ENCODE peak calls at places on chromosomes 16 and 17, in six cellular contexts. T, S, D, B, U and V are unnamed samples.

GRCh38 chr17:31869797-31870568 is 10.9 kb upstream of the COPRS start:
- DNase-seq in T (no peak), S (no peak), D (no peak), B (no peak), U (no peak), V (no peak)

GRCh38 chr16:64864232-64864803 is 257.5 kb downstream of the CDH11 start:
- DNase-seq in T (no peak), S (no peak), D (no peak), B (no peak), U (no peak), V (no peak)

GRCh38 chr16:58614212-58614611 is 15.4 kb downstream of the CNOT1 start:
- DNase-seq in T (no peak), S (no peak), D (no peak), B (no peak), U (no peak), V (no peak)

GRCh38 chr17:37490022-37490587 is 414 bp downstream of the DUSP14 start:
- DNase-seq in T (peak; percentile 63), S (peak; percentile 53), D (peak; percentile 29), B (no peak), U (peak; percentile 80), V (peak; percentile 83)

GRCh38 chr17:80220709-80221215 is 535 bp downstream of the SLC26A11 start:
- DNase-seq in T (no peak), S (peak; percentile 28), D (no peak), B (no peak), U (peak; percentile 59), V (no peak)

GRCh38 chr17:2707721-2708584 is 3.6 kb downstream of the CLUH start:
- DNase-seq in T (peak; percentile 60), S (peak; percentile 49), D (no peak), B (no peak), U (no peak), V (no peak)

GRCh38 chr17:4162775-4163498 is 19.9 kb downstream of the CYB5D2 start:
- DNase-seq in T (no peak), S (no peak), D (no peak), B (no peak), U (no peak), V (no peak)

GRCh38 chr16:26360867-26361266 is 669.1 kb downstream of the HS3ST4 start:
- DNase-seq in T (no peak), S (no peak), D (no peak), B (no peak), U (no peak), V (no peak)

GRCh38 chr17:263271-263670 is 81.8 kb upstream of the DOC2B start:
- DNase-seq in T (peak; percentile 11), S (no peak), D (no peak), B (no peak), U (no peak), V (no peak)

GRCh38 chr16:627458-628239 is 3.1 kb upstream of the WFIKKN1 start:
- DNase-seq in T (peak; percentile 61), S (peak; percentile 19), D (no peak), B (no peak), U (no peak), V (no peak)

GRCh38 chr16:1791256-1791942 is 2.1 kb downstream of the IGFALS start:
- DNase-seq in T (no peak), S (no peak), D (no peak), B (no peak), U (no peak), V (no peak)

GRCh38 chr17:71987634-71988033 is 133.2 kb upstream of the SOX9 start:
- DNase-seq in T (no peak), S (no peak), D (no peak), B (no peak), U (no peak), V (no peak)

GRCh38 chr17:40675905-40676304 is 10.9 kb upstream of the KRT222 start:
- DNase-seq in T (no peak), S (no peak), D (no peak), B (no peak), U (no peak), V (no peak)

GRCh38 chr16:29806641-29807425 is 504 bp downstream of the MAZ start:
- DNase-seq in T (peak; percentile 44), S (peak; percentile 69), D (no peak), B (peak; percentile 60), U (peak; percentile 76), V (peak; percentile 39)

GRCh38 chr16:82384017-82384416 is 214.0 kb upstream of the MPHOSPH6 start:
- DNase-seq in T (no peak), S (no peak), D (no peak), B (no peak), U (no peak), V (no peak)

GRCh38 chr16:49883111-49883829 is 27.4 kb upstream of the ZNF423 start:
- DNase-seq in T (no peak), S (no peak), D (no peak), B (no peak), U (no peak), V (no peak)

GRCh38 chr17:62628845-62629555 is 1.5 kb downstream of the MRC2 start:
- DNase-seq in T (no peak), S (no peak), D (no peak), B (no peak), U (no peak), V (no peak)

GRCh38 chr16:52533296-52533695 is 13.6 kb downstream of the TOX3 start:
- DNase-seq in T (no peak), S (no peak), D (no peak), B (no peak), U (no peak), V (no peak)

GRCh38 chr17:48179071-48179945 is 71.7 kb downstream of the SNX11 start:
- DNase-seq in T (no peak), S (no peak), D (no peak), B (no peak), U (no peak), V (no peak)
- H3K9me3 ChIP-seq in T (no peaks in the 10 kb centered on the region), S (no peaks in the 10 kb centered on the region), D (no peaks in the 10 kb centered on the region), B (no peaks in the 10 kb centered on the region), U (no peaks in the 10 kb centered on the region), V (no peaks in the 10 kb centered on the region)

GRCh38 chr16:8489580-8489979 is 100.7 kb downstream of the TMEM114 start:
- DNase-seq in T (no peak), S (no peak), D (no peak), B (no peak), U (no peak), V (no peak)
- H3K9me3 ChIP-seq in T (no peaks in the 10 kb centered on the region), S (no peaks in the 10 kb centered on the region), D (no peaks in the 10 kb centered on the region), B (no peaks in the 10 kb centered on the region), U (no peaks in the 10 kb centered on the region), V (no peaks in the 10 kb centered on the region)

GRCh38 chr16:87149051-87149450 is 168.1 kb downstream of the C16orf95 start:
- DNase-seq in T (no peak), S (no peak), D (no peak), B (no peak), U (no peak), V (no peak)
- H3K9me3 ChIP-seq in T (peaks cover 14% of the 10 kb centered on the region), S (peaks cover 3% of the 10 kb centered on the region), D (no peaks in the 10 kb centered on the region), B (peaks cover 24% of the 10 kb centered on the region), U (no peaks in the 10 kb centered on the region), V (no peaks in the 10 kb centered on the region)

DNA sequence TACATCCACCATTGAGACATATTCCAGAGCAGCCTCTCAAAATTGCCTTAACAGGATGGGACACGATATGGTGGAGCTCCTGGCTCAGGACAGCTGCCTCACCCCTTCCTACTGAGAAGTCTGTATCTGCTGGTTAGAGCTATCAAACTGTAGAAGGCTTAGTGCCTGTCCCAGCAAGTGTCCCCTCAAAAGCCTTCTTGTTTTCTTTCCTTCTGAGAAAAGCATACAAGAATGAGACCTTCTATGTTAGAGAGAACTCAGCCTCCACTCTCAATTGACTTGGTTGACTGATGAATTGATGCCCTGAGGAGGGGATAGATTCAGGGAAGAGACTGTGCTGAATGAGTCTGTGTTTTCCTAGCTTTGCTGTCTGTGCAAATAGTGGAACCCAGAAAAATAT is 2020.9 kb downstream of the TP53TG3F start:
- DNase-seq in T (no peak), S (no peak), D (no peak), B (no peak), U (no peak), V (no peak)
- H3K9me3 ChIP-seq in T (peaks cover 25% of the 10 kb centered on the region), S (peaks cover 41% of the 10 kb centered on the region), D (no peaks in the 10 kb centered on the region), B (no peaks in the 10 kb centered on the region), U (no peaks in the 10 kb centered on the region), V (peaks cover 9% of the 10 kb centered on the region)

GRCh38 chr16:35480988-35481387 is 2021.6 kb downstream of the TP53TG3F start:
- DNase-seq in T (no peak), S (no peak), D (no peak), B (no peak), U (no peak), V (no peak)
- H3K9me3 ChIP-seq in T (peaks cover 30% of the 10 kb centered on the region), S (peaks cover 41% of the 10 kb centered on the region), D (no peaks in the 10 kb centered on the region), B (no peaks in the 10 kb centered on the region), U (no peaks in the 10 kb centered on the region), V (peaks cover 9% of the 10 kb centered on the region)

GRCh38 chr17:52442350-52442749 is 283.8 kb upstream of the CA10 start:
- DNase-seq in T (no peak), S (no peak), D (no peak), B (no peak), U (no peak), V (no peak)
- H3K9me3 ChIP-seq in T (no peaks in the 10 kb centered on the region), S (no peaks in the 10 kb centered on the region), D (no peaks in the 10 kb centered on the region), B (no peaks in the 10 kb centered on the region), U (no peaks in the 10 kb centered on the region), V (no peaks in the 10 kb centered on the region)

GRCh38 chr16:31780342-31780741 is 93.3 kb upstream of the ZNF267 start:
- DNase-seq in T (no peak), S (no peak), D (no peak), B (no peak), U (no peak), V (no peak)

GRCh38 chr16:31785126-31785525 is 88.5 kb upstream of the ZNF267 start:
- DNase-seq in T (no peak), S (no peak), D (no peak), B (no peak), U (no peak), V (no peak)
- H3K9me3 ChIP-seq in T (peaks cover 89% of the 10 kb centered on the region), S (peaks cover 80% of the 10 kb centered on the region), D (no peaks in the 10 kb centered on the region), B (peaks cover 46% of the 10 kb centered on the region), U (peaks cover 12% of the 10 kb centered on the region), V (peaks cover 4% of the 10 kb centered on the region)

GRCh38 chr16:4332623-4333307 is 16.9 kb downstream of the GLIS2 start:
- DNase-seq in T (no peak), S (no peak), D (no peak), B (no peak), U (no peak), V (no peak)
- H3K9me3 ChIP-seq in T (no peaks in the 10 kb centered on the region), S (no peaks in the 10 kb centered on the region), D (no peaks in the 10 kb centered on the region), B (no peaks in the 10 kb centered on the region), U (no peaks in the 10 kb centered on the region), V (no peaks in the 10 kb centered on the region)